ENCODE peak calls at places on chromosome 19, in four cellular contexts. I is tibial artery, X is pancreas, R is A673. U is an unnamed sample.

GRCh38 chr19:44552324-44552723 is 22.8 kb upstream of the CEACAM20 start:
- DNase-seq in I (no peak), X (no peak), R (peak; percentile 47), U (no peak)

GRCh38 chr19:51059715-51060114 is 5.2 kb downstream of the KLK13 start:
- DNase-seq in I (no peak), X (no peak), R (no peak), U (no peak)

GRCh38 chr19:51799311-51799997 is 4.5 kb downstream of the FPR3 start:
- DNase-seq in I (peak; percentile 90), X (no peak), R (peak; percentile 94), U (no peak)

GRCh38 chr19:57053401-57053800 is 66.4 kb upstream of the USP29 start:
- DNase-seq in I (no peak), X (no peak), R (no peak), U (peak; percentile 38)

GRCh38 chr19:45607071-45608029 is 5.3 kb upstream of the GPR4 start:
- DNase-seq in I (peak; percentile 64), X (peak; percentile 88), R (peak; percentile 81), U (peak; percentile 60)

GRCh38 chr19:789473-790052 is 7.7 kb upstream of the PTBP1 start:
- DNase-seq in I (no peak), X (peak; percentile 32), R (no peak), U (no peak)

GRCh38 chr19:42394751-42395150 is 4.7 kb upstream of the CNFN start:
- DNase-seq in I (no peak), X (no peak), R (no peak), U (no peak)

GRCh38 chr19:35266149-35266903 is 2.4 kb upstream of the USF2 start:
- DNase-seq in I (no peak), X (peak; percentile 70), R (no peak), U (peak; percentile 44)

GRCh38 chr19:49070416-49070815 is 2.1 kb downstream of the KCNA7 start:
- DNase-seq in I (no peak), X (no peak), R (no peak), U (no peak)

DNA sequence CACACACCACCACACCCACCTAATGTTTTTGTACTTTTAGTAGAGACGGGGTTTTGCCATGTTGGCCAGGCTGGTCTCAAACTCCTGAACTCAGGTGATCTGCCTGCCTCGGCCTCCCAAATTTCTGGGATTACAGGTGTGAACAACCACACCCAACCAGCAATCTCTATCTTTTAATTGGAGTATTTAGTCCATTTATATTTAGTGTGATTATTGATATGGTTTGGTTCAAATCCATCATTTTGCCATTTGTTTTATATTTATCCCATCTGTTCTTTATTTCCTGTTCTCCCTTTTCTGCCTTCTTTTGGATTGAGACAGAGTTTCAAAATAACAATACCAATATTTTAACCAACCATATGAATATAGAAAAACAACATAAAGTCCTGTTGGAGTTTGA is 4.1 kb downstream of the ZNF420 start:
- DNase-seq in I (no peak), X (no peak), R (no peak), U (no peak)
- H3K27me3 ChIP-seq in I (no peaks in the 10 kb centered on the region), X (no peaks in the 10 kb centered on the region), R (no peaks in the 10 kb centered on the region), U (no peaks in the 10 kb centered on the region)

GRCh38 chr19:2053601-2054389 is 2.8 kb upstream of the MKNK2 start:
- DNase-seq in I (peak; percentile 54), X (peak; percentile 90), R (no peak), U (no peak)

GRCh38 chr19:2057484-2058469 is 6.7 kb upstream of the MKNK2 start:
- DNase-seq in I (no peak), X (peak; percentile 83), R (no peak), U (no peak)

GRCh38 chr19:2054763-2055162 is 3.7 kb upstream of the MKNK2 start:
- DNase-seq in I (no peak), X (peak; percentile 70), R (no peak), U (no peak)

GRCh38 chr19:2056810-2057192 is 5.8 kb upstream of the MKNK2 start:
- DNase-seq in I (no peak), X (peak; percentile 39), R (no peak), U (no peak)

DNA sequence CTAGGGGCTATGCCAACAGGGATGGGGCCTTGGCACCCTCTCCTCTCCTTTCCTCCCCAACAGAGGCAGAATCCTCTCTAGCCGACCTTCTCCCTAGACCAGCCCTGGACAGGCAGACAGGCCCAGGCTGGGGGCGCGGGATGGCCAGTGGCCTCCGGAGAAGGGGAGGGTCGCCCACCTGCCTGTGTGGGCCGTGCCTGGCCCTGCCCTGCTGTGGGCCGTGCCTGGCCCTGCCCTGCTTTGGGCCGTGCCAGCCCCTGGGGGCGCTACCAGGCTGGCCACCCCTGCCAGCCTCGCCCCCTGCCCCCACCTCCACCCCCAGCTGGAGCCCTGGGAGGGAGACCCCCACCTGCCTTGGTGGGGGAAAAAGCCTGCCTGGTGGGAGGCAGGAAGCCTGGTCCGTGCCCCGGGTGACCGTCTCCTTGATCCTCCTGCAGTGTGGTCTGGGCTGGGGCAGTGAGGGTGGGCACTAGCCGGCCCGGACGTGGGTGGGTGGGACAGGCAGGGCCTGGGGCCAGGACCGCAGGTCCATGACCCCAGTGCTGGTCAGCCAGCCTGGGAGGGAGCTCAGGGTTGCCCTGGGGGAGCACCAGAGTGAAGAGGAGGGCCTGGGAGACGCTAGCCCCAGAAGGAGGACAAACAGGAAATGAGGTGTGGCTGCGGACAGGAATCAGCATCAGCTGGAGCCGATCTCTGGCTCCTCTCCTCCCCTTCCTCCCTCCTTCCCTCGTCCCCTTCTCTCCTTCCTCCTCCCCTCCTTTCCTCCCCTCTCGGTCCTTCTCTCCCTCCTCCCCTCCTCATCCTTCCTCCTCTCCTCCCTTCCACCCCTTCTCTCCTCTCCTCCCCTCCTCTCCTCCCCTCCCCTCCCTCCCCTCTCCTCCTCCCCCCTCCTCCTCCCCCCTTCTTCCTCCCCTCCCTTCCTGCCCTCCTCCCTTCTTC is 5.1 kb upstream of the MKNK2 start:
- DNase-seq in I (peak; percentile 67), X (peak; percentile 80), R (peak; percentile 71), U (no peak)
- TF ChIP-seq CTCF in I (no peak), X (no peak), R (no peak), U (no peak)

GRCh38 chr19:18608102-18608804 is 1.7 kb upstream of the CRLF1 start:
- DNase-seq in I (no peak), X (no peak), R (no peak), U (no peak)

GRCh38 chr19:18605546-18606280 is 886 bp downstream of the CRLF1 start:
- DNase-seq in I (no peak), X (no peak), R (no peak), U (no peak)

GRCh38 chr19:18606281-18607221 is at the start of gene CRLF1:
- DNase-seq in I (no peak), X (no peak), R (no peak), U (no peak)

GRCh38 chr19:18608805-18609716 is 2.5 kb upstream of the CRLF1 start:
- DNase-seq in I (no peak), X (no peak), R (no peak), U (no peak)

DNA sequence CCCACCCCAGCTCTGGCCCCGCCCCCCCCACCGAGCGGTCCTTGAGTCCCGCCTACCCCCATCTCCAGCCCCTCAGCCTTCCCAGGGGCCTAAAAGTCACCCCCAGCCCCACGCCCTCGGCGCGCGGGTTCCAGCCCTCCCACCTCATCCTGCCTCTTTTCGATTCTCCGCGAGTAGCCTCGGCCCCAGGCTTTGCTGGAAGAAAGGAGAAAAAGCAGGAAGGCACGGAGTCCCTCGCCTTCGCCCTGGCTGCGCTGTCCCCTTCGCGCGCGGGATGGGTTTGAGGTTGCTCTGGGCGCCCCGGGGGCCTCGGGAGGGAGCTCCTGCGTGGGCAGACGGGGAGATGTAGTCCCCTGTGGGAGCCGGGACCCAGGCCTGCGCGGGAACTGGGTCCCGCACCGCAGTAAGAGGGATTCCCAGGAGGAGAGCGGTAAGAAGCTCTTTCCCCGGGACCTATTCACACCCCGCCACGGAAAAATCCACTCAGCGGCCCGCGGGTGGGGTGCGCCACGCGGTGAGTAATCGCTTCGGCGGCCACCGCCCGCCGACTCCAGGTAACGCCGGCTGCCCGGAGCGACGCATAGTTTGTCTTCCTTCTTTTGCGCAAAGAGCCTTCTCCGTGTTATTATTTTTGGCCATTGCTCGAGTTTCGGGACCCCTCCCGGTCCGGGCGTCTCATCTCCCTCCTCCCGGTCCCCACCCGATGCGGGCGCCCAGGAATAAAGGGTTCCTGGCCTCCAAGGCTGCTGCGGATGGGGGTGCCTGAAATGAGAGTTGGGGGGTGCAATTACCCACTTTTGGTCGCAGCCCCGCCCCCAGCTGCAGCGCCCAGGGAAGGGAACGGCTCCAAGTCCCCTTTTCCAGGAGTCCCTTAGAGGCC is 863 bp upstream of the CRLF1 start:
- DNase-seq in I (no peak), X (no peak), R (peak; percentile 71), U (no peak)
- H3K4me3 ChIP-seq in I (peak overlapping the region; percentile 46), X (no peak overlapping the region), R (peak overlapping the region; percentile 53), U (peak overlapping the region; percentile 43)

GRCh38 chr19:16326401-16327130 is 1.9 kb downstream of the KLF2 start:
- DNase-seq in I (no peak), X (peak; percentile 67), R (no peak), U (no peak)
- H3K27me3 ChIP-seq in I (no peaks in the 10 kb centered on the region), X (no peaks in the 10 kb centered on the region), R (peaks cover 6% of the 10 kb centered on the region), U (no peaks in the 10 kb centered on the region)

DNA sequence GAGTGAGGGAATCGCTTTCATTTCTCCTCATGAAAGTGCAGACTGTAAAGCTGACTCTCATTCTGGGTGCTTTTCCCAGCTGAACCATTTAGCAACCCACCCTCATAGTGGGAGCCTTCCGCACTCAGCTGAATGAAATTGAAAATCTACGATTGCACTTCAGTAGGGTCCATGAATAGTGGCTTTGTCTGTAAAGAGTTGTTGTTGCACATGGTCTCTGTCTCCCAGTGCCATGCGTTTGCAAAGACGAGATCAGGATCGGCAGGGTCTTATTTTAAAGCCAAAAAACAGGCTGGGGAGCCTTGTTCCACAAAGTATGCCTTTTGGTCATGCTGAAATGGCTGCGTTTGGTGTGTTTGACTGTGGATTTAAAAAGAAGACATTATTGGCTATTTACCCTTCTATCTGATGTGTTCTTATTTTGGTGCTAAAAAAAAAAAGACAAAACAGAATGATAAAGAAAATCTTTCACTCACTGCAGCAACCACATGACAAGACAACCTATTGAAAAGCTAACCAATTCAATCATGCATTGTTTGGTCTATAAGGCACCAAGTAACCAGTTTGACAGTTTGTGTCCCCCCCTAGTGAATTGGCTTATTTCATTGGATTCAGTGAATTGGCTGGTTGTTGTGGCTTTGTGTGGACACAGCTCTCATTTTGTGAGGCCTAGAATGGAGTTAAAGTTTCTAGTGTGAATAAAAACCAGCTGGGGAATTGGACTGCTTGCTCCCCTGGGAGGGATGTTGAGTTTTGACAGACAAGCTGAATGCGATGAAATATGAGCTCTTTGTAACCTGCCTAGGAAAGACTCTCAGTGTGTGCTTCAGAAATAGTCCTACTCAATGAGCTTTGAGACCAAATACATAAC is 65.6 kb downstream of the ARHGAP35 start:
- DNase-seq in I (no peak), X (no peak), R (peak; percentile 76), U (no peak)
- TF ChIP-seq CTCF in I (no peak), X (no peak), R (no peak), U (no peak)

U was measured in dorsolateral prefrontal cortex.